ENCODE peak calls at places on chromosomes 3 and 15, in eight cellular contexts. I, S, G, K, Y, T, U and F are unnamed samples.
A peak's percentile ranks its signal among the peaks of the same experiment; 100 is the strongest.

GRCh38 chr3:120864541-120864940 is 43.5 kb upstream of the STXBP5L start:
- DNase-seq in I (no peak), S (no peak), G (no peak), K (no peak), Y (no peak), T (no peak), U (no peak), F (no peak)

GRCh38 chr3:126109146-126109859 is 25.4 kb upstream of the SLC41A3 start:
- DNase-seq in I (no peak), S (no peak), G (no peak), K (no peak), Y (no peak), T (no peak), U (no peak), F (no peak)

GRCh38 chr15:44193651-44194396 is 1.2 kb downstream of the FRMD5 start:
- DNase-seq in I (peak; percentile 45), S (peak; percentile 58), G (peak; percentile 54), K (peak; percentile 8), Y (no peak), T (peak; percentile 38), U (no peak), F (no peak)

GRCh38 chr3:195065142-195065863 is 205.7 kb downstream of the XXYLT1 start:
- DNase-seq in I (no peak), S (no peak), G (no peak), K (no peak), Y (no peak), T (no peak), U (no peak), F (no peak)

GRCh38 chr3:128432301-128432897 is 34.3 kb downstream of the DNAJB8 start:
- DNase-seq in I (no peak), S (no peak), G (no peak), K (no peak), Y (no peak), T (no peak), U (no peak), F (no peak)

GRCh38 chr3:195921334-195921771 is 13.0 kb upstream of the TNK2 start:
- DNase-seq in I (no peak), S (peak; percentile 19), G (no peak), K (no peak), Y (no peak), T (no peak), U (no peak), F (no peak)

GRCh38 chr15:27077790-27078189 is 106.8 kb downstream of the GABRG3 start:
- DNase-seq in I (no peak), S (no peak), G (no peak), K (no peak), Y (no peak), T (no peak), U (no peak), F (no peak)

GRCh38 chr15:58472221-58472620 is 40.4 kb downstream of the LIPC start:
- DNase-seq in I (no peak), S (peak; percentile 17), G (no peak), K (no peak), Y (no peak), T (no peak), U (no peak), F (no peak)

GRCh38 chr15:50487287-50487686 is 59.2 kb downstream of the USP50 start:
- DNase-seq in I (no peak), S (no peak), G (no peak), K (no peak), Y (no peak), T (no peak), U (no peak), F (no peak)

GRCh38 chr3:124768812-124769211 is 38.6 kb downstream of the UMPS start:
- DNase-seq in I (peak; percentile 46), S (peak; percentile 29), G (no peak), K (peak; percentile 90), Y (no peak), T (peak; percentile 46), U (no peak), F (no peak)

GRCh38 chr3:65582012-65582717 is 456.6 kb downstream of the MAGI1 start:
- DNase-seq in I (no peak), S (no peak), G (no peak), K (no peak), Y (no peak), T (no peak), U (no peak), F (no peak)

GRCh38 chr3:86737517-86737916 is 253.4 kb downstream of the VGLL3 start:
- DNase-seq in I (no peak), S (no peak), G (no peak), K (no peak), Y (no peak), T (no peak), U (no peak), F (no peak)

GRCh38 chr3:126372413-126373145 is 15.4 kb upstream of the KLF15 start:
- DNase-seq in I (no peak), S (no peak), G (no peak), K (no peak), Y (no peak), T (no peak), U (no peak), F (no peak)

GRCh38 chr15:100769043-100769974 is 110.3 kb upstream of the ALDH1A3 start:
- DNase-seq in I (peak; percentile 2), S (no peak), G (no peak), K (no peak), Y (no peak), T (no peak), U (no peak), F (no peak)

GRCh38 chr3:49876567-49876966 is 6.9 kb upstream of the CAMKV start:
- DNase-seq in I (no peak), S (no peak), G (no peak), K (no peak), Y (no peak), T (no peak), U (no peak), F (no peak)

GRCh38 chr15:67147410-67147949 is 82.1 kb downstream of the SMAD3 start:
- DNase-seq in I (no peak), S (no peak), G (no peak), K (no peak), Y (no peak), T (no peak), U (no peak), F (no peak)

GRCh38 chr15:66682865-66683264 is 19.2 kb upstream of the SMAD6 start:
- DNase-seq in I (no peak), S (no peak), G (no peak), K (no peak), Y (no peak), T (no peak), U (no peak), F (no peak)

GRCh38 chr15:30903497-30904187 is at the start of gene FAN1:
- DNase-seq in I (peak; percentile 94), S (peak; percentile 88), G (peak; percentile 94), K (peak; percentile 94), Y (peak; percentile 82), T (peak; percentile 86), U (peak; percentile 72), F (peak; percentile 61)

GRCh38 chr3:24060055-24060454 is 115.0 kb downstream of the NR1D2 start:
- DNase-seq in I (peak; percentile 74), S (peak; percentile 40), G (no peak), K (no peak), Y (no peak), T (no peak), U (no peak), F (no peak)

GRCh38 chr3:186746008-186746407 is 28.8 kb downstream of the KNG1 start:
- DNase-seq in I (peak; percentile 74), S (peak; percentile 89), G (no peak), K (peak; percentile 76), Y (no peak), T (peak; percentile 47), U (no peak), F (no peak)

GRCh38 chr3:11363732-11364131 is 91.5 kb downstream of the ATG7 start:
- DNase-seq in I (no peak), S (no peak), G (no peak), K (no peak), Y (no peak), T (no peak), U (no peak), F (no peak)

GRCh38 chr15:81239190-81239589 is 42.5 kb downstream of the IL16 start:
- DNase-seq in I (peak; percentile 54), S (peak; percentile 70), G (no peak), K (no peak), Y (no peak), T (no peak), U (no peak), F (no peak)

GRCh38 chr3:14001136-14001535 is 121.3 kb upstream of the WNT7A start:
- DNase-seq in I (no peak), S (peak; percentile 1), G (no peak), K (no peak), Y (no peak), T (no peak), U (no peak), F (no peak)

GRCh38 chr15:77497108-77497737 is 76.5 kb downstream of the HMG20A start:
- DNase-seq in I (peak; percentile 57), S (peak; percentile 60), G (peak; percentile 88), K (no peak), Y (no peak), T (no peak), U (peak; percentile 55), F (no peak)

GRCh38 chr15:39127925-39128617 is 452.8 kb upstream of the THBS1 start:
- DNase-seq in I (peak; percentile 67), S (peak; percentile 99), G (peak; percentile 30), K (peak; percentile 80), Y (no peak), T (peak; percentile 95), U (no peak), F (peak; percentile 89)

GRCh38 chr15:95247068-95247984 is 1016.0 kb downstream of the MCTP2 start:
- DNase-seq in I (peak; percentile 69), S (peak; percentile 95), G (no peak), K (peak; percentile 96), Y (no peak), T (peak; percentile 76), U (no peak), F (peak; percentile 91)

GRCh38 chr3:65864357-65864904 is 174.3 kb downstream of the MAGI1 start:
- DNase-seq in I (no peak), S (no peak), G (peak; percentile 2), K (no peak), Y (no peak), T (no peak), U (no peak), F (no peak)

GRCh38 chr3:33887478-33887877 is 89.0 kb downstream of the PDCD6IP start:
- DNase-seq in I (no peak), S (no peak), G (no peak), K (no peak), Y (no peak), T (no peak), U (no peak), F (no peak)

GRCh38 chr3:11510001-11510760 is 133.5 kb downstream of the VGLL4 start:
- DNase-seq in I (no peak), S (no peak), G (peak; percentile 86), K (no peak), Y (no peak), T (no peak), U (no peak), F (no peak)

GRCh38 chr3:187783098-187783497 is 37.8 kb upstream of the BCL6 start:
- DNase-seq in I (peak; percentile 84), S (peak; percentile 85), G (peak; percentile 13), K (no peak), Y (no peak), T (no peak), U (no peak), F (no peak)

GRCh38 chr3:3802021-3802420 is 2.8 kb downstream of the LRRN1 start:
- DNase-seq in I (no peak), S (no peak), G (no peak), K (no peak), Y (no peak), T (no peak), U (no peak), F (no peak)

GRCh38 chr15:60972301-60972700 is 256.8 kb downstream of the RORA start:
- DNase-seq in I (peak; percentile 75), S (peak; percentile 73), G (no peak), K (no peak), Y (no peak), T (no peak), U (no peak), F (no peak)

GRCh38 chr3:196440041-196440537 is 7.9 kb upstream of the UBXN7 start:
- DNase-seq in I (peak; percentile 60), S (peak; percentile 34), G (no peak), K (no peak), Y (no peak), T (no peak), U (no peak), F (no peak)

GRCh38 chr3:156619376-156619775 is 55.0 kb upstream of the TIPARP start:
- DNase-seq in I (peak; percentile 21), S (peak; percentile 77), G (no peak), K (no peak), Y (no peak), T (no peak), U (no peak), F (no peak)